ENCODE peak calls at places on chromosomes 11 and 22, in ten cellular contexts. H, G, P, X, N, U, A, O, K and C are unnamed samples.

GRCh38 chr11:94912806-94913205 is 60.5 kb downstream of the CWC15 start:
- DNase-seq in N (no peak), H (no peak), G (no peak), A (no peak), K (no peak), P (no peak), X (no peak), U (no peak), O (no peak), C (no peak)

GRCh38 chr11:6116638-6117037 is 9.2 kb downstream of the OR56B4 start:
- DNase-seq in N (no peak), X (no peak), A (no peak), P (no peak), G (no peak), H (no peak), K (no peak), U (no peak), O (no peak), C (no peak)

GRCh38 chr11:1198766-1199688 is 23.8 kb upstream of the MUC5B start:
- DNase-seq in K (peak), N (no peak), U (no peak), P (no peak), A (no peak), H (no peak), O (peak), X (no peak), G (no peak), C (peak)

GRCh38 chr22:31650391-31650790 is 11.6 kb downstream of the PISD start:
- DNase-seq in X (peak), H (no peak), N (no peak), P (no peak), G (no peak), U (no peak), O (peak), A (no peak), K (no peak), C (no peak)

GRCh38 chr11:125132586-125132985 is 21.2 kb upstream of the TMEM218 start:
- DNase-seq in O (no peak), H (no peak), X (peak), N (no peak), U (no peak), G (no peak), P (no peak), A (no peak), K (no peak), C (no peak)

GRCh38 chr11:12321217-12321937 is 56.0 kb upstream of the PARVA start:
- DNase-seq in P (no peak), N (no peak), K (no peak), X (no peak), G (no peak), A (no peak), O (no peak), H (no peak), U (no peak), C (no peak)

GRCh38 chr11:117560786-117561530 is 233.3 kb downstream of the CEP164 start:
- DNase-seq in A (no peak), O (no peak), G (no peak), P (no peak), U (no peak), K (no peak), H (peak), N (no peak), X (no peak), C (no peak)

GRCh38 chr11:111846640-111847039 is 24.7 kb downstream of the ALG9 start:
- DNase-seq in H (peak), U (no peak), A (no peak), O (no peak), G (no peak), K (no peak), P (no peak), X (peak), N (peak), C (no peak)

GRCh38 chr11:10328314-10329090 is 23.6 kb downstream of the ADM start:
- DNase-seq in H (peak), X (peak), P (no peak), U (peak), K (no peak), A (no peak), G (peak), N (no peak), O (peak), C (no peak)